ENCODE peak calls at places on chromosomes 12 and 14, in nine cellular contexts. Y is KBM-7; O is activated CD4-positive, alpha-beta T cell treated with anti-CD3 and anti-CD28 coated beads, Interleukin-2, amount 50 U/mL, for 24 hours; B is NCI-H1105 treated with DMSO at 0.1 percent for 48 hours; D is RPMI7951; U is CD8-positive, alpha-beta T cell; P is mammary epithelial cell; C is left ventricle myocardium superior; S is SHP77. I is an unnamed sample.

GRCh38 chr12:33650832-33651231 is 211.2 kb upstream of the SYT10 start:
- DNase-seq in Y (no peak), O (no peak), B (no peak), D (no peak), U (no peak), P (no peak), C (no peak), S (no peak), I (no peak)

GRCh38 chr12:40963761-40964160 is 224.4 kb upstream of the PDZRN4 start:
- DNase-seq in Y (no peak), O (no peak), B (peak; percentile 61), D (no peak), U (no peak), P (no peak), C (no peak), S (no peak), I (no peak)

GRCh38 chr14:99676657-99677056 is 7.4 kb upstream of the CYP46A1 start:
- DNase-seq in Y (no peak), O (no peak), B (no peak), D (no peak), U (peak; percentile 20), P (no peak), C (no peak), S (no peak), I (no peak)

GRCh38 chr12:112559784-112560183 is 141.0 kb downstream of the PTPN11 start:
- DNase-seq in Y (no peak), O (no peak), B (no peak), D (peak; percentile 36), U (no peak), P (no peak), C (no peak), S (no peak), I (no peak)

GRCh38 chr12:116102019-116102418 is 175.5 kb downstream of the MED13L start:
- DNase-seq in Y (no peak), O (no peak), B (no peak), D (no peak), U (no peak), P (no peak), C (no peak), S (no peak), I (no peak)

GRCh38 chr14:51939727-51940126 is 49.6 kb upstream of the RTRAF start:
- DNase-seq in Y (no peak), O (no peak), B (no peak), D (no peak), U (no peak), P (no peak), C (no peak), S (no peak), I (no peak)

GRCh38 chr12:646303-647038 is 16.8 kb downstream of the NINJ2 start:
- DNase-seq in Y (no peak), O (no peak), B (no peak), D (no peak), U (no peak), P (no peak), C (peak; percentile 69), S (no peak), I (no peak)

GRCh38 chr12:95718772-95719171 is 71.8 kb downstream of the NTN4 start:
- DNase-seq in Y (no peak), O (no peak), B (no peak), D (no peak), U (no peak), P (no peak), C (no peak), S (no peak), I (no peak)

GRCh38 chr14:103286968-103287850 is 46.8 kb upstream of the EIF5 start:
- DNase-seq in Y (no peak), O (no peak), B (no peak), D (no peak), U (no peak), P (no peak), C (no peak), S (no peak), I (no peak)

GRCh38 chr14:56004807-56005579 is 113.2 kb upstream of the PELI2 start:
- DNase-seq in Y (no peak), O (peak; percentile 26), B (no peak), D (peak; percentile 69), U (peak; percentile 25), P (no peak), C (peak; percentile 39), S (no peak), I (peak; percentile 4)

GRCh38 chr12:96810057-96810456 is 97.0 kb upstream of the NEDD1 start:
- DNase-seq in Y (no peak), O (no peak), B (no peak), D (no peak), U (no peak), P (no peak), C (no peak), S (no peak), I (peak; percentile 68)

I was measured in epithelial cell of esophagus.